ENCODE peak calls at places on chromosome 1, in eight cellular contexts. S is fibroblast of pulmonary artery, E is stomach, T is H7, G is AG10803, H is sigmoid colon, D is mucosa of descending colon, R is esophagus squamous epithelium. W is an unnamed sample.

GRCh38 chr1:10544239-10544638 is 69.5 kb downstream of the PEX14 start:
- DNase-seq in E (no peak), T (no peak), S (no peak), R (no peak), G (no peak), D (no peak), H (no peak), W (no peak)

GRCh38 chr1:154972517-154973343 is 1.8 kb upstream of the CKS1B start:
- DNase-seq in E (peak; percentile 83), G (peak; percentile 98), H (peak; percentile 78), R (no peak), T (peak; percentile 80), D (peak; percentile 60), S (peak; percentile 98), W (peak; percentile 96)

GRCh38 chr1:181189691-181190361 is 101.3 kb downstream of the IER5 start:
- DNase-seq in T (peak; percentile 97), R (no peak), E (peak; percentile 82), D (peak; percentile 81), G (peak; percentile 39), S (peak; percentile 61), H (no peak), W (peak; percentile 51)

GRCh38 chr1:240800291-240800690 is 188.3 kb upstream of the GREM2 start:
- DNase-seq in D (no peak), H (no peak), T (no peak), E (no peak), R (no peak), S (no peak), G (peak; percentile 9), W (no peak)

GRCh38 chr1:181496759-181497158 is 13.4 kb downstream of the CACNA1E start:
- DNase-seq in T (no peak), H (no peak), R (no peak), D (no peak), S (no peak), G (no peak), E (no peak), W (no peak)

GRCh38 chr1:16168622-16169021 is 12.8 kb upstream of the EPHA2 start:
- DNase-seq in R (no peak), H (no peak), E (no peak), S (no peak), D (peak; percentile 44), G (no peak), T (no peak), W (no peak)

GRCh38 chr1:65772607-65773006 is 20.1 kb upstream of the PDE4B start:
- DNase-seq in D (no peak), S (no peak), T (no peak), H (no peak), R (no peak), G (no peak), E (no peak), W (no peak)

GRCh38 chr1:44632511-44633072 is 41.7 kb downstream of the TMEM53 start:
- DNase-seq in H (no peak), E (no peak), R (no peak), S (peak; percentile 29), D (no peak), G (peak; percentile 17), T (peak; percentile 66), W (no peak)

GRCh38 chr1:171052977-171053376 is 37.7 kb upstream of the FMO3 start:
- DNase-seq in E (no peak), G (no peak), R (no peak), S (no peak), H (no peak), D (no peak), T (no peak), W (no peak)

GRCh38 chr1:68495532-68495931 is 1.4 kb downstream of the DEPDC1 start:
- DNase-seq in R (no peak), T (no peak), E (no peak), S (no peak), G (peak; percentile 25), D (peak; percentile 27), H (no peak), W (no peak)

GRCh38 chr1:149849246-149849946 is 50.0 kb upstream of the BOLA1 start:
- DNase-seq in G (peak; percentile 1), D (peak; percentile 2), E (no peak), H (no peak), S (no peak), T (no peak), R (no peak), W (no peak)

GRCh38 chr1:208461680-208462079 is 217.5 kb upstream of the PLXNA2 start:
- DNase-seq in D (no peak), H (no peak), T (peak; percentile 8), R (no peak), E (no peak), S (no peak), G (no peak), W (no peak)

GRCh38 chr1:201422026-201422425 is 496 bp upstream of the TNNI1 start:
- DNase-seq in G (no peak), H (no peak), T (no peak), E (no peak), R (no peak), D (no peak), S (no peak), W (no peak)

GRCh38 chr1:76129731-76130130 is 55.2 kb downstream of the ST6GALNAC3 start:
- DNase-seq in E (no peak), R (no peak), T (no peak), S (no peak), H (no peak), G (no peak), D (no peak), W (no peak)

GRCh38 chr1:187408217-187409004 is 579.7 kb downstream of the PLA2G4A start:
- DNase-seq in E (no peak), R (no peak), T (no peak), S (peak; percentile 44), H (no peak), G (peak; percentile 12), D (no peak), W (peak; percentile 2)

GRCh38 chr1:173392895-173393654 is 84.1 kb upstream of the PRDX6 start:
- DNase-seq in T (no peak), S (peak; percentile 91), D (no peak), R (no peak), G (peak; percentile 96), H (no peak), E (no peak), W (peak; percentile 89)

DNA sequence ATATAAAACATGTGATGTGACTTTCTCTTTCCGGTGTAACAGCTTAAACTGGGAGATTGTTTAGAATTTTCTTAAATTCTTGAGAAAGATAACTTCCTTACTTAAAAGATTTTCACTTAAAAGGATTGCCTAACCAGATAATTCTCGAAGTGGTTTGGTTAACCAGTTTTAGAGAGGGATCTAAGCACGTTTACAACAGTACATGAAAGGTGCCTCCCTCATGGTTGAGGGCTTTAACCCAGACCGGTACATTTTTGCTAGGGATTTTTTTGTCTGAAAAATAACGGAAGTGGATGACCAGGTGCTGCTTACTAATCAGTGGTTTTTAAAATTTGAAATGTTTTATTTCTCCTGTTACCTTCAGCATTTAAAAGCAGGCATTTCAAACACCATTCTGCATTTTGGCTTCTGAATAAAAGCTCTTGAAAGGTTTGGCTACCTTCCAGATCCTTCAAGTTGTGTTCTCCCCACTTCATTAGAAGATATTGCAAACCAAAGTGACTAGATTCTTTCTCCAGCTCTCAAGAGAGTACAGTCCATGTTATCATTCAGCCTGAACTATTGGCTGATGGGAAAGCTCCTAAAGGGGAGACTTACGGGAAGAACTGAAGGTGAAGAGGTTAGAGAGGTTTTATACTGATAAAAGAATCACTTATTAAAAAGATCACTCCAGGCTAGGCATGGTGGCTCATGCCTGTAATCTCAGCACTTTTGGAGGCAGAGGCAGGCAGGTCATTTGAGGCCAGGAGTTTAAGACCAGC is 12.8 kb downstream of the S100PBP start:
- DNase-seq in G (no peak), E (no peak), H (no peak), R (no peak), T (no peak), D (no peak), S (no peak), W (no peak)
- H3K4me3 ChIP-seq in G (no peak overlapping the region), E (no peak overlapping the region), H (no peak overlapping the region), R (no peak overlapping the region), T (no peak overlapping the region), D (no peak overlapping the region), S (no peak overlapping the region), W (no peak overlapping the region)

GRCh38 chr1:12167493-12168429 is 970 bp downstream of the TNFRSF1B start:
- DNase-seq in E (no peak), R (no peak), H (no peak), G (no peak), S (no peak), T (peak; percentile 80), D (no peak), W (no peak)
- H3K4me3 ChIP-seq in E (peak overlapping the region; percentile 71), R (peak overlapping the region; percentile 84), H (peak overlapping the region; percentile 72), G (peak overlapping the region; percentile 62), S (peak overlapping the region; percentile 77), T (peak overlapping the region; percentile 28), D (peak overlapping the region; percentile 45), W (peak overlapping the region; percentile 69)

DNA sequence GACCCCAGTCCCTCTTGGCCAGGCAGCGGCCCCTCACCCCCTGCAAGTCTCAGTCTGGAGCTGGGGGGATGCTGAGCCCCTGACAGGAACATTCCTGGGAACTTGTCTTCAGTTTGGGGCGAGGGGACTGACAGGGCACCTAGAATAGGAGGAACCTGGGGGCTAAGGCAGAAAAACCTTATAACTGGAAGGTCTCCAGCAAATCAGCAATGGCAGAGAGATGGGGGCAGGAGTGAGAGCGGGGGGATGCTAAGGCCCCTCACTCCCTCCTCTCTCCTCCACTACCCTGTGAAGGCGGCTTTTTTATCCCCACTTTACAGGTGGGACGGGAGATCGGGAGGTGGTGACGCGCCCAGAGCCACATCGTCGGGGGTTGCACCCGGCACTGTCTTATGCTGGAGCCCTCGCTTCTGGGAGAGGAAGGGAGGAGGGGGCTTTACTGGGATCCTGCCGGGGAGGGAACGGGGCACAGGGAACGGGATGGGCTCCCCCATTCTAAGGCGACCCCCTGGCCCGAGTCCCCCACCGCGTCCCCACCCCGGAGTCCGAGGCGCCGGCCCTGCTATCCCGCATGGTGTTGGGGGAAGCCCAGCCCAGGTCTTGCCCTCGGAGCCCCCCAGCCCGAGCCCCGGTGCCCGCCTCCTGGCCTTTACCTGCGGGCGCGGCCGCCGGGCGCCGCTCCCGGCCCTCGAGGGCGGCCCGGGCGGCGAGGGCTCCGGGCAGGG is 456 bp downstream of the COL8A2 start:
- DNase-seq in D (no peak), E (no peak), R (no peak), H (no peak), S (no peak), G (no peak), T (peak; percentile 82), W (no peak)
- H3K4me3 ChIP-seq in D (no peak overlapping the region), E (peak overlapping the region; percentile 36), R (peak overlapping the region; percentile 53), H (peak overlapping the region; percentile 52), S (no peak overlapping the region), G (peak overlapping the region; percentile 39), T (peak overlapping the region; percentile 41), W (peak overlapping the region; percentile 22)

GRCh38 chr1:204460346-204460745 is 34.3 kb downstream of the PIK3C2B start:
- DNase-seq in H (no peak), T (no peak), E (no peak), G (no peak), S (no peak), D (no peak), R (no peak), W (no peak)

GRCh38 chr1:204464174-204464573 is 30.4 kb downstream of the PIK3C2B start:
- DNase-seq in E (no peak), S (no peak), H (no peak), G (no peak), R (no peak), T (no peak), D (no peak), W (no peak)

GRCh38 chr1:204463125-204464060 is 31.2 kb downstream of the PIK3C2B start:
- DNase-seq in G (peak; percentile 35), R (no peak), D (no peak), T (no peak), S (no peak), E (no peak), H (no peak), W (peak; percentile 76)

GRCh38 chr1:204461331-204462228 is 33.0 kb downstream of the PIK3C2B start:
- DNase-seq in T (no peak), S (no peak), E (no peak), R (no peak), G (no peak), D (no peak), H (no peak), W (no peak)

GRCh38 chr1:204462229-204462561 is 32.4 kb downstream of the PIK3C2B start:
- DNase-seq in H (no peak), G (no peak), E (no peak), R (no peak), T (no peak), D (no peak), S (no peak), W (no peak)
- H3K4me3 ChIP-seq in H (no peak overlapping the region), G (no peak overlapping the region), E (no peak overlapping the region), R (no peak overlapping the region), T (no peak overlapping the region), D (no peak overlapping the region), S (no peak overlapping the region), W (no peak overlapping the region)